ENCODE peak calls at places on chromosomes 2 and 18, in five cellular contexts. B is left cardiac atrium; U is choroid plexus epithelial cell; L is activated naive CD8-positive, alpha-beta T cell treated with anti-CD3 and anti-CD28 coated beads, Interleukin-2, amount 50 U/mL, for 24 hours; Y is activated T-cell treated with anti-CD3 and anti-CD28 coated beads, Interleukin-2, amount 50 U/mL, for 72 hours. N is an unnamed sample.

GRCh38 chr2:228731517-228731916 is 539.6 kb downstream of the PID1 start:
- DNase-seq in U (peak; percentile 91), L (no peak), Y (no peak), B (no peak), N (no peak)

GRCh38 chr2:136013962-136014361 is 28.5 kb upstream of the DARS1 start:
- DNase-seq in Y (no peak), B (no peak), L (no peak), U (no peak), N (no peak)

GRCh38 chr2:9533663-9534062 is 22.0 kb downstream of the ADAM17 start:
- DNase-seq in B (no peak), U (no peak), L (no peak), Y (no peak), N (no peak)

GRCh38 chr2:150388289-150388625 is 99.2 kb downstream of the RND3 start:
- DNase-seq in Y (no peak), L (no peak), B (no peak), U (no peak), N (no peak)

GRCh38 chr18:8797206-8797605 is 91.8 kb downstream of the MTCL1 start:
- DNase-seq in Y (no peak), L (no peak), U (peak; percentile 37), B (no peak), N (no peak)

GRCh38 chr18:55415258-55415871 is 172.6 kb downstream of the TCF4 start:
- DNase-seq in U (peak; percentile 92), L (peak; percentile 82), B (peak; percentile 93), Y (peak; percentile 77), N (peak; percentile 77)

GRCh38 chr18:51054764-51055163 is 24.8 kb downstream of the SMAD4 start:
- DNase-seq in U (peak; percentile 46), B (no peak), L (no peak), Y (no peak), N (no peak)

GRCh38 chr2:81283081-81283480 is 978.5 kb upstream of the LRRTM1 start:
- DNase-seq in U (no peak), B (no peak), Y (no peak), L (no peak), N (no peak)

GRCh38 chr18:2515408-2515807 is 55.9 kb downstream of the METTL4 start:
- DNase-seq in L (no peak), Y (no peak), B (no peak), U (peak; percentile 67), N (no peak)

GRCh38 chr2:233092446-233093438 is 32.6 kb downstream of the INPP5D start:
- DNase-seq in U (no peak), Y (no peak), B (no peak), L (no peak), N (no peak)

GRCh38 chr2:20530520-20530919 is 83.6 kb downstream of the RHOB start:
- DNase-seq in U (no peak), L (no peak), Y (no peak), B (no peak), N (no peak)

GRCh38 chr18:32010124-32010745 is 8.4 kb upstream of the RNF125 start:
- DNase-seq in Y (no peak), U (no peak), L (no peak), B (no peak), N (no peak)

GRCh38 chr2:50720695-50721314 is 311.1 kb downstream of the NRXN1 start:
- DNase-seq in Y (no peak), B (no peak), L (no peak), U (peak; percentile 2), N (no peak)

GRCh38 chr2:65443509-65444200 is 11.3 kb upstream of the SPRED2 start:
- DNase-seq in Y (no peak), B (no peak), L (no peak), U (peak; percentile 52), N (no peak)

GRCh38 chr18:923144-923543 is 18.5 kb downstream of the ADCYAP1 start:
- DNase-seq in L (no peak), Y (no peak), B (no peak), U (no peak), N (no peak)